ENCODE peak calls at places on chromosome 21, in four cellular contexts. E, T, A and G are unnamed samples.

GRCh38 chr21:45011911-45012660 is 62.3 kb upstream of the ADARB1 start:
- DNase-seq in E (no peak), T (peak; percentile 96), A (no peak), G (peak; percentile 99)

GRCh38 chr21:28791595-28792282 is 200.9 kb downstream of the LTN1 start:
- DNase-seq in T (no peak), E (no peak), A (no peak), G (no peak)

GRCh38 chr21:15732290-15732995 is 2.7 kb downstream of the USP25 start:
- DNase-seq in A (peak; percentile 68), T (no peak), E (no peak), G (no peak)

GRCh38 chr21:42106425-42106824 is 35.3 kb downstream of the UMODL1 start:
- DNase-seq in T (no peak), E (no peak), A (no peak), G (no peak)

GRCh38 chr21:32328595-32328994 is 29.9 kb downstream of the MRAP start:
- DNase-seq in E (no peak), T (peak; percentile 71), A (no peak), G (no peak)

GRCh38 chr21:35840197-35840799 is 220.0 kb downstream of the SETD4 start:
- DNase-seq in E (peak; percentile 14), T (peak; percentile 47), A (peak; percentile 83), G (no peak)

GRCh38 chr21:41957991-41958766 is 4.4 kb upstream of the C2CD2 start:
- DNase-seq in E (no peak), T (peak; percentile 79), A (no peak), G (peak; percentile 96)

GRCh38 chr21:16309250-16309971 is 579.6 kb downstream of the USP25 start:
- DNase-seq in E (no peak), T (no peak), A (no peak), G (no peak)

GRCh38 chr21:41189147-41189538 is 21.2 kb downstream of the BACE2 start:
- DNase-seq in A (no peak), E (no peak), T (no peak), G (no peak)

GRCh38 chr21:31162827-31163226 is 124.6 kb upstream of the KRTAP19-8 start:
- DNase-seq in E (no peak), T (peak; percentile 41), A (no peak), G (peak; percentile 85)

GRCh38 chr21:41641510-41641815 is 125.4 kb downstream of the RIPK4 start:
- DNase-seq in A (no peak), T (no peak), E (no peak), G (no peak)

GRCh38 chr21:33255404-33255803 is 10.8 kb upstream of the IL10RB start:
- DNase-seq in T (no peak), A (no peak), E (no peak), G (no peak)